ENCODE peak calls at places on chromosome 1, in four cellular contexts. One of them, this sample, is unnamed.
A peak's percentile ranks its signal among the peaks of the same experiment; 100 is the strongest.

GRCh38 chr1:44249543-44249942 is 36.3 kb downstream of the DMAP1 start:
- DNase-seq in T-helper 17 cell: no peak
- DNase-seq in NCI-H1930: no peak
- DNase-seq in fibroblast of mammary gland: peak; percentile 5
- DNase-seq in this sample: no peak

GRCh38 chr1:21149862-21150432 is 26.8 kb downstream of the EIF4G3 start:
- DNase-seq in T-helper 17 cell: no peak
- DNase-seq in NCI-H1930: no peak
- DNase-seq in fibroblast of mammary gland: peak; percentile 89
- DNase-seq in this sample: no peak

GRCh38 chr1:215665212-215665611 is 98.1 kb downstream of the KCTD3 start:
- DNase-seq in T-helper 17 cell: no peak
- DNase-seq in NCI-H1930: no peak
- DNase-seq in fibroblast of mammary gland: peak; percentile 86
- DNase-seq in this sample: no peak

GRCh38 chr1:78003882-78004718 is 639 bp upstream of the DNAJB4 start:
- DNase-seq in T-helper 17 cell: peak; percentile 8
- DNase-seq in NCI-H1930: peak; percentile 8
- DNase-seq in fibroblast of mammary gland: peak; percentile 78
- DNase-seq in this sample: peak; percentile 37

GRCh38 chr1:150484431-150484830 is 2.8 kb upstream of the TARS2 start:
- DNase-seq in T-helper 17 cell: no peak
- DNase-seq in NCI-H1930: no peak
- DNase-seq in fibroblast of mammary gland: peak; percentile 63
- DNase-seq in this sample: no peak

GRCh38 chr1:243598433-243598832 is 251.6 kb downstream of the AKT3 start:
- DNase-seq in T-helper 17 cell: no peak
- DNase-seq in NCI-H1930: no peak
- DNase-seq in fibroblast of mammary gland: peak; percentile 90
- DNase-seq in this sample: no peak

GRCh38 chr1:109527098-109527811 is 12.4 kb upstream of the GPR61 start:
- DNase-seq in T-helper 17 cell: no peak
- DNase-seq in NCI-H1930: no peak
- DNase-seq in fibroblast of mammary gland: no peak
- DNase-seq in this sample: no peak

GRCh38 chr1:202266061-202266765 is 72.6 kb downstream of the LGR6 start:
- DNase-seq in T-helper 17 cell: no peak
- DNase-seq in NCI-H1930: no peak
- DNase-seq in fibroblast of mammary gland: no peak
- DNase-seq in this sample: no peak

GRCh38 chr1:234957330-234958065 is 171.1 kb downstream of the TOMM20 start:
- DNase-seq in T-helper 17 cell: no peak
- DNase-seq in NCI-H1930: no peak
- DNase-seq in fibroblast of mammary gland: peak; percentile 96
- DNase-seq in this sample: peak; percentile 42

GRCh38 chr1:231638647-231639046 is 12.1 kb downstream of the DISC1 start:
- DNase-seq in T-helper 17 cell: no peak
- DNase-seq in NCI-H1930: no peak
- DNase-seq in fibroblast of mammary gland: no peak
- DNase-seq in this sample: no peak

GRCh38 chr1:38044224-38045215 is 2.1 kb downstream of the POU3F1 start:
- DNase-seq in T-helper 17 cell: no peak
- DNase-seq in NCI-H1930: no peak
- DNase-seq in fibroblast of mammary gland: no peak
- DNase-seq in this sample: no peak

GRCh38 chr1:213622365-213623087 is 365.2 kb upstream of the PROX1 start:
- DNase-seq in T-helper 17 cell: no peak
- DNase-seq in NCI-H1930: no peak
- DNase-seq in fibroblast of mammary gland: no peak
- DNase-seq in this sample: no peak

GRCh38 chr1:199691540-199691939 is 336.0 kb upstream of the NR5A2 start:
- DNase-seq in T-helper 17 cell: no peak
- DNase-seq in NCI-H1930: no peak
- DNase-seq in fibroblast of mammary gland: peak; percentile 78
- DNase-seq in this sample: peak; percentile 35

This sample was measured in upper lobe of left lung.